ENCODE peak calls at places on chromosomes 2 and 18, in four cellular contexts. P is esophagus squamous epithelium, F is right lobe of liver, J is astrocyte of the cerebellum. Z is an unnamed sample.

GRCh38 chr2:235146871-235147565 is 195.2 kb downstream of the SH3BP4 start:
- DNase-seq in F (no peak), J (no peak), P (no peak), Z (no peak)

GRCh38 chr2:5057895-5058294 is 634.3 kb upstream of the SOX11 start:
- DNase-seq in P (no peak), F (no peak), J (no peak), Z (no peak)

GRCh38 chr2:9525266-9525665 is 30.4 kb downstream of the ADAM17 start:
- DNase-seq in P (no peak), J (no peak), F (no peak), Z (no peak)

GRCh38 chr18:48928787-48929186 is 22.0 kb downstream of the SMAD7 start:
- DNase-seq in F (no peak), P (peak), J (no peak), Z (no peak)

GRCh38 chr2:175948202-175948601 is 53.9 kb downstream of the LNPK start:
- DNase-seq in P (no peak), J (no peak), F (no peak), Z (no peak)

GRCh38 chr2:227293531-227293930 is 31.5 kb upstream of the MFF start:
- DNase-seq in P (no peak), J (no peak), F (no peak), Z (no peak)

GRCh38 chr2:54457326-54458023 is 1.3 kb downstream of the SPTBN1 start:
- DNase-seq in P (no peak), F (peak), J (no peak), Z (no peak)

GRCh38 chr2:198309673-198310280 is 505.4 kb downstream of the PLCL1 start:
- DNase-seq in F (no peak), P (no peak), J (peak), Z (peak)

GRCh38 chr18:4333043-4333442 is 122.1 kb downstream of the DLGAP1 start:
- DNase-seq in J (no peak), F (no peak), P (no peak), Z (no peak)

GRCh38 chr18:44229693-44230108 is 451.0 kb upstream of the SETBP1 start:
- DNase-seq in J (peak), F (peak), P (no peak), Z (no peak)

GRCh38 chr18:50218432-50219197 is 23.7 kb upstream of the MYO5B start:
- DNase-seq in F (no peak), P (no peak), J (no peak), Z (no peak)

GRCh38 chr2:146894514-146894913 is 950.3 kb upstream of the ACVR2A start:
- DNase-seq in P (no peak), J (no peak), F (no peak), Z (no peak)

GRCh38 chr2:9287400-9288059 is 80.9 kb downstream of the ASAP2 start:
- DNase-seq in P (no peak), J (peak), F (no peak), Z (peak)

GRCh38 chr2:237860273-237860935 is 981 bp downstream of the RAMP1 start:
- DNase-seq in P (no peak), J (no peak), F (no peak), Z (no peak)

GRCh38 chr2:180607501-180608060 is 372.8 kb upstream of the UBE2E3 start:
- DNase-seq in J (no peak), F (no peak), P (no peak), Z (no peak)

DNA sequence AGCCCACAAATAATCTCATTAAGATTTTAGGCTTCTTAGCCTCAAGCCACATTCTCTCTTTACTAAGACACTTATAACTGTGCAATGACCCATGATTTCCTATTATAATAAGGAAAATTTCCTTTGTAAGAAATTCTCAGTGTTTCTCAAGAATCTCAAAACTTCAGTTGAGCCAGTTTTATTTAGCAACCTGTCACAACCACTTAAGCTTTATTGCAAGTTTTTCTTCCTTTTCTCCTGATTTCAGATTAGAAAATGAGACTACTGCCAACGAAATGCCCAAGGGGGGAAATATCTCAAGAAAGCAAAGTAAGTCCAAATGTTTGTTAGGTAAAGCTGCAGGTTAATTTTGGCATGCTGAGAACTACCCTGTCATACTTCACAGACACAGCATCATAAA is 178.5 kb downstream of the THADA start:
- DNase-seq in F (no peak), J (no peak), P (no peak), Z (no peak)
- H3K4me3 ChIP-seq in F (no peak), J (no peak), P (no peak), Z (no peak)

DNA sequence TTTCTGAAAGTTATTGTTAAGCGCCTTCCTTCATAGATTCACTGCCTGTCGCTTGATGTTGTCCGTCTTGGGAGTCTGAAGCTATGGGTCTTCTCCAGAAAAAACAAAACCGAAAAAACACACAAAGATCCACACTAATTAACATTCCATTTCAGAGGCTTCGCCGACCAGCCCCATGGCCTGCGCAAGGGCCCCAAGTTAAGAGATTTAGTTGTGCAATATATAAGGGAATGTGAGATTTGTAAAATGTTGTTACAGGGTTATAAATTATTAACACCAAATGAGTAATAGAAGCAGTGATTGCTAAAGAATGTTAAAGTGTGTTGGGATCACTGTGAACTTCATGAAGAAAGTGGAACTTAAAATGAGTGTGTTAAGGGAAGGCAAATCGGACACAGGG is 827 bp downstream of the CFAP221 start:
- DNase-seq in F (no peak), P (no peak), J (no peak), Z (no peak)
- H3K4me3 ChIP-seq in F (no peak), P (no peak), J (peak), Z (no peak)

GRCh38 chr2:42102606-42103450 is 55.0 kb downstream of the PKDCC start:
- DNase-seq in J (no peak), P (peak), F (peak), Z (no peak)
- H3K4me3 ChIP-seq in J (no peak), P (peak), F (peak), Z (no peak)

GRCh38 chr2:56182420-56182819 is 1.4 kb upstream of the CCDC85A start:
- DNase-seq in P (no peak), F (no peak), J (no peak), Z (no peak)

GRCh38 chr2:56185101-56185581 is 1.4 kb downstream of the CCDC85A start:
- DNase-seq in F (peak), J (no peak), P (no peak), Z (no peak)

GRCh38 chr2:56184500-56184996 is 758 bp downstream of the CCDC85A start:
- DNase-seq in J (no peak), P (no peak), F (peak), Z (no peak)

GRCh38 chr2:56185582-56186046 is 1.8 kb downstream of the CCDC85A start:
- DNase-seq in J (no peak), P (no peak), F (peak), Z (no peak)

DNA sequence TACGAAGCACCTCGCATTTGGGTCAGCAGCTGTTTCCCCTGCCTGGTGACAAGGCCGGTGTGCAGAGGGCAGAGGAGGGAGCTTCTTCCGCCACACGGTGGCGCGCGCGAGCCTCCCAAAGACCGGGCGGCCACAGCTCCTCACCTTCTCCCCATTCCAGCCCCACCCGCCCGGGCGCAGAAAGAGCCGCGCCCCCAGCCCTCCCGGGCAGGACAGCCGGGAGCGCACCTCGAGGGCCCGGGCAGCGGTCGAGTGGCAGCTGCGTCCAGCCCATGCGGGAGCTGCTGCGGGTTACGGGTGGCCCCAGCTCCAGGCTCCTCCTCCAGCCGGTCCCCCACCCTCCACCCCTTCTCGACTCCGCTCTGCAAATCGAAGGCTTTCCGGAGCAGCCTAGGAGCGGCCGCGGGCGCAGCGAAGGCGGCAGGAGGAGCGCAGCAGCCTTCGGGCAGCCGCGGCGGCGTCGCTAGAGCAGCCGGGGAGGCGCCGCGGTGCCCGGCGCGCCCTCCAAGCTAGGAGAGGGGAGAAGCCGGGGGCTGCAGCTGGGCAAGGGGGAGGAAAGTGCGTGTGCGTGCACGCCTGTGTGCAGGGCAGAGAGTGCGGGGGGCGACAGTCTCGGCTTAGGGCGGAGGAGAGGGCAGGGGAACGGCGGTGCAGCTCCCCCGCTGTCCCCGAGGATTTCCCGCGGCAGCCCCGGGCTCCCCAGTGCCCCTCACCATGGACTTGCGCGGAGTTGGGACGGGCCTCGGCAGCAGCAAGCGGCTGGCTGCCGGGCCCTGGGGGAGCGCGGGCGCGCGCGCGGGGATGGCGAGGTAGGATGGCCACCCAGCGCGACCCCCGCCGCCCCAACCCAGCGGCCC is at the start of gene CCDC85A:
- DNase-seq in J (peak), P (no peak), F (peak), Z (no peak)
- H3K4me3 ChIP-seq in J (peak), P (peak), F (peak), Z (peak)

GRCh38 chr2:188527701-188528100 is 236.0 kb downstream of the GULP1 start:
- DNase-seq in F (no peak), J (no peak), P (no peak), Z (peak)

GRCh38 chr2:188529710-188530109 is 238.0 kb downstream of the GULP1 start:
- DNase-seq in J (no peak), F (no peak), P (no peak), Z (peak)

GRCh38 chr2:188523901-188524300 is 232.2 kb downstream of the GULP1 start:
- DNase-seq in J (no peak), P (no peak), F (no peak), Z (no peak)

GRCh38 chr2:188524519-188525113 is 232.9 kb downstream of the GULP1 start:
- DNase-seq in J (peak), P (no peak), F (no peak), Z (peak)

DNA sequence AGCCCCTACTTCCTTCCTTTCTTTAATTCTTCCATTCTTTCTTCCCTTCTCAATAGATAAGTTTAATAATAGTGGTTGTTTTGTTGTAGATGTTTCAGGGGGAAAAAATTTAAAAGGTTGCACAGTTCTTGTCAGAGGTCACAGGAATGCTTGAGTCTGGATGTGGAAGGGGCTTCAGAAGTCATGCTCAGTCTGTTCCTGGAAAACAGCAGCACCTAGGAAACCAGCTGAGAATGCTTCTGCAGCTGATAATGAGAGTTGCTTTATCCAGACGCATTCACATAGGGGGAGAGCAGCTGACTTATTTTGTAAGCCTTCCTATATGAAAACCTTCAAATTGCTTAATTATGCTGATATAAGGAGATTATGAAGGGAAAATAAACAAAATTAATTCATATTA is 235.4 kb downstream of the GULP1 start:
- DNase-seq in J (no peak), P (no peak), F (no peak), Z (peak)
- H3K4me3 ChIP-seq in J (no peak), P (no peak), F (no peak), Z (no peak)